ENCODE peak calls at places on chromosomes 2 and 18, in four cellular contexts. One of them, this sample, is unnamed.

GRCh38 chr2:75022516-75022915 is 64.1 kb downstream of the POLE4 start:
- DNase-seq in GM04503: no peak
- DNase-seq in nephron progenitor cell: no peak
- DNase-seq in GM10248: no peak
- DNase-seq in this sample: no peak

GRCh38 chr18:22170421-22171262 is 1.3 kb downstream of the GATA6 start:
- DNase-seq in GM04503: no peak
- DNase-seq in nephron progenitor cell: peak; percentile 48
- DNase-seq in GM10248: no peak
- DNase-seq in this sample: no peak

GRCh38 chr18:69885841-69886531 is 61.7 kb downstream of the CD226 start:
- DNase-seq in GM04503: no peak
- DNase-seq in nephron progenitor cell: no peak
- DNase-seq in GM10248: peak; percentile 52
- DNase-seq in this sample: no peak

GRCh38 chr2:38013158-38013752 is 62.7 kb downstream of the CYP1B1 start:
- DNase-seq in GM04503: peak; percentile 24
- DNase-seq in nephron progenitor cell: no peak
- DNase-seq in GM10248: no peak
- DNase-seq in this sample: no peak

GRCh38 chr18:5464241-5464640 is 79.6 kb downstream of the EPB41L3 start:
- DNase-seq in GM04503: no peak
- DNase-seq in nephron progenitor cell: no peak
- DNase-seq in GM10248: no peak
- DNase-seq in this sample: no peak

GRCh38 chr2:77428946-77429345 is 93.2 kb downstream of the LRRTM4 start:
- DNase-seq in GM04503: no peak
- DNase-seq in nephron progenitor cell: no peak
- DNase-seq in GM10248: no peak
- DNase-seq in this sample: no peak

GRCh38 chr2:222869252-222869560 is 8.4 kb downstream of the ACSL3 start:
- DNase-seq in GM04503: no peak
- DNase-seq in nephron progenitor cell: no peak
- DNase-seq in GM10248: no peak
- DNase-seq in this sample: no peak

GRCh38 chr2:237309011-237309410 is 105.0 kb downstream of the COL6A3 start:
- DNase-seq in GM04503: no peak
- DNase-seq in nephron progenitor cell: no peak
- DNase-seq in GM10248: no peak
- DNase-seq in this sample: no peak

GRCh38 chr18:55953326-55953725 is 365.3 kb upstream of the TCF4 start:
- DNase-seq in GM04503: no peak
- DNase-seq in nephron progenitor cell: no peak
- DNase-seq in GM10248: no peak
- DNase-seq in this sample: peak; percentile 54

GRCh38 chr2:118982039-118982438 is 40.0 kb downstream of the MARCO start:
- DNase-seq in GM04503: no peak
- DNase-seq in nephron progenitor cell: no peak
- DNase-seq in GM10248: no peak
- DNase-seq in this sample: no peak

GRCh38 chr2:195319112-195319460 is 337.9 kb upstream of the SLC39A10 start:
- DNase-seq in GM04503: peak; percentile 5
- DNase-seq in nephron progenitor cell: no peak
- DNase-seq in GM10248: no peak
- DNase-seq in this sample: no peak

GRCh38 chr2:161427413-161428239 is 11.5 kb downstream of the TBR1 start:
- DNase-seq in GM04503: no peak
- DNase-seq in nephron progenitor cell: peak; percentile 25
- DNase-seq in GM10248: no peak
- DNase-seq in this sample: peak; percentile 64

GRCh38 chr2:112465373-112465772 is 16.6 kb upstream of the TTL start:
- DNase-seq in GM04503: no peak
- DNase-seq in nephron progenitor cell: no peak
- DNase-seq in GM10248: no peak
- DNase-seq in this sample: peak; percentile 44

GRCh38 chr18:62810682-62811081 is 95.3 kb downstream of the PHLPP1 start:
- DNase-seq in GM04503: no peak
- DNase-seq in nephron progenitor cell: no peak
- DNase-seq in GM10248: no peak
- DNase-seq in this sample: no peak

GRCh38 chr18:10298346-10298745 is 156.1 kb upstream of the APCDD1 start:
- DNase-seq in GM04503: no peak
- DNase-seq in nephron progenitor cell: no peak
- DNase-seq in GM10248: no peak
- DNase-seq in this sample: no peak

GRCh38 chr2:164841719-164842623 is at the start of gene COBLL1:
- DNase-seq in GM04503: no peak
- DNase-seq in nephron progenitor cell: peak; percentile 84
- DNase-seq in GM10248: peak; percentile 33
- DNase-seq in this sample: peak; percentile 78

GRCh38 chr2:15608392-15608761 is 16.7 kb downstream of the DDX1 start:
- DNase-seq in GM04503: no peak
- DNase-seq in nephron progenitor cell: no peak
- DNase-seq in GM10248: no peak
- DNase-seq in this sample: no peak

GRCh38 chr2:5668682-5669267 is 23.4 kb upstream of the SOX11 start:
- DNase-seq in GM04503: no peak
- DNase-seq in nephron progenitor cell: no peak
- DNase-seq in GM10248: no peak
- DNase-seq in this sample: no peak

GRCh38 chr18:58541789-58542425 is 87.0 kb downstream of the ALPK2 start:
- DNase-seq in GM04503: peak; percentile 90
- DNase-seq in nephron progenitor cell: no peak
- DNase-seq in GM10248: peak; percentile 54
- DNase-seq in this sample: no peak

GRCh38 chr2:108454440-108454839 is 5.4 kb downstream of the GCC2 start:
- DNase-seq in GM04503: no peak
- DNase-seq in nephron progenitor cell: no peak
- DNase-seq in GM10248: no peak
- DNase-seq in this sample: no peak

GRCh38 chr2:84946204-84947009 is 24.6 kb upstream of the KCMF1 start:
- DNase-seq in GM04503: no peak
- DNase-seq in nephron progenitor cell: no peak
- DNase-seq in GM10248: peak; percentile 78
- DNase-seq in this sample: no peak

GRCh38 chr2:143617803-143618415 is 488.7 kb downstream of the ARHGAP15 start:
- DNase-seq in GM04503: no peak
- DNase-seq in nephron progenitor cell: no peak
- DNase-seq in GM10248: no peak
- DNase-seq in this sample: no peak

GRCh38 chr18:46344416-46345180 is 240.4 kb downstream of the HAUS1 start:
- DNase-seq in GM04503: no peak
- DNase-seq in nephron progenitor cell: no peak
- DNase-seq in GM10248: no peak
- DNase-seq in this sample: no peak

GRCh38 chr2:226888971-226889370 is 53.1 kb downstream of the RHBDD1 start:
- DNase-seq in GM04503: no peak
- DNase-seq in nephron progenitor cell: no peak
- DNase-seq in GM10248: no peak
- DNase-seq in this sample: no peak

GRCh38 chr18:26133652-26134051 is at the start of gene PSMA8:
- DNase-seq in GM04503: no peak
- DNase-seq in nephron progenitor cell: no peak
- DNase-seq in GM10248: no peak
- DNase-seq in this sample: peak; percentile 30

GRCh38 chr2:201260302-201260800 is at the start of gene CASP8:
- DNase-seq in GM04503: no peak
- DNase-seq in nephron progenitor cell: no peak
- DNase-seq in GM10248: peak; percentile 52
- DNase-seq in this sample: no peak

GRCh38 chr2:10136187-10136934 is 13.8 kb downstream of the RRM2 start:
- DNase-seq in GM04503: no peak
- DNase-seq in nephron progenitor cell: no peak
- DNase-seq in GM10248: no peak
- DNase-seq in this sample: no peak

GRCh38 chr2:71748227-71748626 is 294.9 kb downstream of the DYSF start:
- DNase-seq in GM04503: peak; percentile 55
- DNase-seq in nephron progenitor cell: peak; percentile 35
- DNase-seq in GM10248: no peak
- DNase-seq in this sample: no peak

GRCh38 chr18:48393776-48394175 is 15.4 kb downstream of the ZBTB7C start:
- DNase-seq in GM04503: no peak
- DNase-seq in nephron progenitor cell: no peak
- DNase-seq in GM10248: no peak
- DNase-seq in this sample: no peak

GRCh38 chr2:119240311-119241204 is 16.9 kb downstream of the STEAP3 start:
- DNase-seq in GM04503: no peak
- DNase-seq in nephron progenitor cell: peak; percentile 62
- DNase-seq in GM10248: no peak
- DNase-seq in this sample: peak; percentile 82